ENCODE peak calls at places on chromosomes 11 and 22, in five cellular contexts. Q, A, F, J and Y are unnamed samples.

GRCh38 chr11:6203327-6203726 is 2.0 kb upstream of the C11orf42 start:
- DNase-seq in Q (no peak), J (no peak), A (no peak), F (no peak), Y (no peak)

GRCh38 chr11:68189888-68190287 is 23.2 kb downstream of the KMT5B start:
- DNase-seq in J (no peak), Q (no peak), F (no peak), A (no peak), Y (no peak)

GRCh38 chr11:119483881-119484371 is 61.0 kb upstream of the THY1 start:
- DNase-seq in A (no peak), F (no peak), J (no peak), Q (no peak), Y (no peak)

GRCh38 chr11:66443602-66444001 is 5.0 kb upstream of the MRPL11 start:
- DNase-seq in J (no peak), A (no peak), Q (peak), F (no peak), Y (no peak)

GRCh38 chr22:24521791-24522245 is 26.7 kb downstream of the UPB1 start:
- DNase-seq in Q (peak), J (peak), A (no peak), F (no peak), Y (peak)

GRCh38 chr11:110196241-110196754 is 100.1 kb downstream of the RDX start:
- DNase-seq in Q (peak), J (no peak), F (no peak), A (no peak), Y (no peak)

GRCh38 chr11:11636671-11637070 is 14.9 kb upstream of the GALNT18 start:
- DNase-seq in Q (no peak), J (no peak), A (no peak), F (no peak), Y (no peak)

GRCh38 chr11:67489860-67490726 is 7.3 kb downstream of the AIP start:
- DNase-seq in A (no peak), Q (no peak), J (no peak), F (no peak), Y (no peak)

GRCh38 chr22:23889620-23890019 is 4.6 kb upstream of the MIF start:
- DNase-seq in J (no peak), Q (no peak), A (no peak), F (no peak), Y (no peak)

GRCh38 chr11:59011672-59012071 is 72.4 kb downstream of the GLYATL1 start:
- DNase-seq in Q (no peak), A (no peak), F (no peak), J (no peak), Y (no peak)

GRCh38 chr11:100870138-100870537 is 183.1 kb downstream of the ARHGAP42 start:
- DNase-seq in J (no peak), F (no peak), Q (no peak), A (no peak), Y (no peak)

GRCh38 chr11:110128161-110128560 is 35.0 kb downstream of the ZC3H12C start:
- DNase-seq in J (no peak), F (no peak), Q (no peak), A (no peak), Y (no peak)

GRCh38 chr11:117868815-117869642 is 7.4 kb downstream of the FXYD6 start:
- DNase-seq in Q (no peak), A (no peak), F (no peak), J (no peak), Y (no peak)

GRCh38 chr22:45631839-45632238 is 39.8 kb upstream of the ATXN10 start:
- DNase-seq in J (no peak), Q (no peak), F (no peak), A (no peak), Y (no peak)

GRCh38 chr22:19816372-19817119 is 38.1 kb downstream of the GNB1L start:
- DNase-seq in A (no peak), J (no peak), Q (no peak), F (no peak), Y (peak)

GRCh38 chr11:118870396-118871343 is 13.0 kb upstream of the CXCR5 start:
- DNase-seq in Q (no peak), A (no peak), J (no peak), F (peak), Y (no peak)